ENCODE peak calls at places on chromosomes 3 and 15, in six cellular contexts. One of them, this sample, is unnamed.

GRCh38 chr15:64503640-64504039 is 43.3 kb downstream of the ZNF609 start:
- DNase-seq in activated CD4-positive, alpha-beta T cell treated with anti-CD3 and anti-CD28 coated beads, Interleukin-2, amount 50 U/mL, for 24 hours: no peak
- DNase-seq in NCI-H1436: no peak
- DNase-seq in D341Med: no peak
- DNase-seq in M059J: no peak
- DNase-seq in prostate gland: no peak
- DNase-seq in this sample: no peak

GRCh38 chr3:133934073-133934970 is 38.6 kb upstream of the RAB6B start:
- DNase-seq in activated CD4-positive, alpha-beta T cell treated with anti-CD3 and anti-CD28 coated beads, Interleukin-2, amount 50 U/mL, for 24 hours: no peak
- DNase-seq in NCI-H1436: no peak
- DNase-seq in D341Med: peak
- DNase-seq in M059J: no peak
- DNase-seq in prostate gland: no peak
- DNase-seq in this sample: no peak

GRCh38 chr3:100423611-100424010 is 22.3 kb downstream of the LNP1 start:
- DNase-seq in activated CD4-positive, alpha-beta T cell treated with anti-CD3 and anti-CD28 coated beads, Interleukin-2, amount 50 U/mL, for 24 hours: no peak
- DNase-seq in NCI-H1436: no peak
- DNase-seq in D341Med: no peak
- DNase-seq in M059J: no peak
- DNase-seq in prostate gland: no peak
- DNase-seq in this sample: no peak

GRCh38 chr15:83010709-83011270 is 649 bp downstream of the C15orf40 start:
- DNase-seq in activated CD4-positive, alpha-beta T cell treated with anti-CD3 and anti-CD28 coated beads, Interleukin-2, amount 50 U/mL, for 24 hours: peak
- DNase-seq in NCI-H1436: peak
- DNase-seq in D341Med: peak
- DNase-seq in M059J: peak
- DNase-seq in prostate gland: peak
- DNase-seq in this sample: peak

GRCh38 chr3:171282041-171282440 is 178.2 kb downstream of the TNIK start:
- DNase-seq in activated CD4-positive, alpha-beta T cell treated with anti-CD3 and anti-CD28 coated beads, Interleukin-2, amount 50 U/mL, for 24 hours: no peak
- DNase-seq in NCI-H1436: no peak
- DNase-seq in D341Med: no peak
- DNase-seq in M059J: peak
- DNase-seq in prostate gland: no peak
- DNase-seq in this sample: no peak

GRCh38 chr15:87269566-87269965 is 987.0 kb downstream of the NTRK3 start:
- DNase-seq in activated CD4-positive, alpha-beta T cell treated with anti-CD3 and anti-CD28 coated beads, Interleukin-2, amount 50 U/mL, for 24 hours: no peak
- DNase-seq in NCI-H1436: no peak
- DNase-seq in D341Med: no peak
- DNase-seq in M059J: peak
- DNase-seq in prostate gland: no peak
- DNase-seq in this sample: peak

GRCh38 chr3:194387926-194388418 is 11.1 kb downstream of the GP5 start:
- DNase-seq in activated CD4-positive, alpha-beta T cell treated with anti-CD3 and anti-CD28 coated beads, Interleukin-2, amount 50 U/mL, for 24 hours: no peak
- DNase-seq in NCI-H1436: no peak
- DNase-seq in D341Med: no peak
- DNase-seq in M059J: no peak
- DNase-seq in prostate gland: no peak
- DNase-seq in this sample: no peak

GRCh38 chr3:177484926-177485325 is 287.6 kb upstream of the TBL1XR1 start:
- DNase-seq in activated CD4-positive, alpha-beta T cell treated with anti-CD3 and anti-CD28 coated beads, Interleukin-2, amount 50 U/mL, for 24 hours: no peak
- DNase-seq in NCI-H1436: no peak
- DNase-seq in D341Med: no peak
- DNase-seq in M059J: no peak
- DNase-seq in prostate gland: no peak
- DNase-seq in this sample: no peak

GRCh38 chr3:146634346-146634745 is 29.2 kb upstream of the PLSCR5 start:
- DNase-seq in activated CD4-positive, alpha-beta T cell treated with anti-CD3 and anti-CD28 coated beads, Interleukin-2, amount 50 U/mL, for 24 hours: no peak
- DNase-seq in NCI-H1436: no peak
- DNase-seq in D341Med: no peak
- DNase-seq in M059J: no peak
- DNase-seq in prostate gland: no peak
- DNase-seq in this sample: no peak

GRCh38 chr3:11642455-11643162 is 1.1 kb downstream of the VGLL4 start:
- DNase-seq in activated CD4-positive, alpha-beta T cell treated with anti-CD3 and anti-CD28 coated beads, Interleukin-2, amount 50 U/mL, for 24 hours: peak
- DNase-seq in NCI-H1436: no peak
- DNase-seq in D341Med: peak
- DNase-seq in M059J: peak
- DNase-seq in prostate gland: peak
- DNase-seq in this sample: peak

GRCh38 chr3:40290396-40290795 is 19.1 kb upstream of the EIF1B start:
- DNase-seq in activated CD4-positive, alpha-beta T cell treated with anti-CD3 and anti-CD28 coated beads, Interleukin-2, amount 50 U/mL, for 24 hours: no peak
- DNase-seq in NCI-H1436: no peak
- DNase-seq in D341Med: no peak
- DNase-seq in M059J: peak
- DNase-seq in prostate gland: no peak
- DNase-seq in this sample: no peak

This sample was measured in mammary epithelial cell.